ENCODE peak calls at places on chromosomes 5 and 9, in five cellular contexts. One of them, this sample, is unnamed.

GRCh38 chr9:92647671-92648446 is 22.1 kb downstream of the IPPK start:
- DNase-seq in A549: no peak
- DNase-seq in K562: no peak
- DNase-seq in HepG2: no peak
- DNase-seq in GM23338: no peak
- DNase-seq in this sample: no peak

GRCh38 chr5:68709229-68709628 is 384.6 kb upstream of the SLC30A5 start:
- DNase-seq in K562: no peak
- DNase-seq in HepG2: no peak
- DNase-seq in GM23338: no peak
- DNase-seq in A549: no peak
- DNase-seq in this sample: no peak

GRCh38 chr5:123344819-123345426 is 78.3 kb downstream of the CEP120 start:
- DNase-seq in HepG2: peak
- DNase-seq in A549: peak
- DNase-seq in GM23338: peak
- DNase-seq in K562: no peak
- DNase-seq in this sample: no peak

GRCh38 chr5:51096859-51097258 is 286.4 kb upstream of the ISL1 start:
- DNase-seq in HepG2: no peak
- DNase-seq in K562: no peak
- DNase-seq in GM23338: no peak
- DNase-seq in A549: no peak
- DNase-seq in this sample: no peak

GRCh38 chr5:73822989-73823339 is 197.0 kb downstream of the ARHGEF28 start:
- DNase-seq in HepG2: peak
- DNase-seq in K562: no peak
- DNase-seq in GM23338: no peak
- DNase-seq in A549: peak
- DNase-seq in this sample: no peak

GRCh38 chr5:43066231-43066798 is 26.2 kb upstream of the ANXA2R start:
- DNase-seq in HepG2: peak
- DNase-seq in K562: peak
- DNase-seq in GM23338: peak
- DNase-seq in A549: peak
- DNase-seq in this sample: peak

GRCh38 chr9:133371261-133371711 is 4.6 kb downstream of the SURF4 start:
- DNase-seq in GM23338: no peak
- DNase-seq in HepG2: no peak
- DNase-seq in A549: no peak
- DNase-seq in K562: no peak
- DNase-seq in this sample: no peak

GRCh38 chr9:128420060-128420650 is 502 bp upstream of the CERCAM start:
- DNase-seq in GM23338: peak
- DNase-seq in HepG2: peak
- DNase-seq in A549: peak
- DNase-seq in K562: peak
- DNase-seq in this sample: no peak

GRCh38 chr5:173781826-173782670 is 106.1 kb upstream of the CPEB4 start:
- DNase-seq in A549: peak
- DNase-seq in HepG2: no peak
- DNase-seq in K562: peak
- DNase-seq in GM23338: no peak
- DNase-seq in this sample: peak

GRCh38 chr5:123929055-123929474 is 417.1 kb downstream of the CSNK1G3 start:
- DNase-seq in HepG2: no peak
- DNase-seq in A549: no peak
- DNase-seq in GM23338: no peak
- DNase-seq in K562: no peak
- DNase-seq in this sample: peak

GRCh38 chr5:130923543-130924159 is 241.4 kb downstream of the HINT1 start:
- DNase-seq in A549: no peak
- DNase-seq in GM23338: no peak
- DNase-seq in K562: no peak
- DNase-seq in HepG2: no peak
- DNase-seq in this sample: no peak

GRCh38 chr5:173582198-173583092 is 34.0 kb downstream of the BOD1 start:
- DNase-seq in K562: no peak
- DNase-seq in HepG2: no peak
- DNase-seq in A549: no peak
- DNase-seq in GM23338: no peak
- DNase-seq in this sample: no peak

GRCh38 chr9:88387035-88387732 is 1.1 kb upstream of the SPIN1 start:
- DNase-seq in GM23338: no peak
- DNase-seq in HepG2: peak
- DNase-seq in K562: peak
- DNase-seq in A549: peak
- DNase-seq in this sample: no peak

GRCh38 chr5:373710-374602 is 52.4 kb downstream of the AHRR start:
- DNase-seq in A549: no peak
- DNase-seq in K562: peak
- DNase-seq in GM23338: peak
- DNase-seq in HepG2: no peak
- DNase-seq in this sample: no peak

GRCh38 chr5:174720612-174721521 is 3.5 kb upstream of the MSX2 start:
- DNase-seq in A549: no peak
- DNase-seq in K562: peak
- DNase-seq in HepG2: peak
- DNase-seq in GM23338: peak
- DNase-seq in this sample: no peak

GRCh38 chr5:107196500-107196899 is 474.2 kb downstream of the EFNA5 start:
- DNase-seq in K562: no peak
- DNase-seq in A549: no peak
- DNase-seq in HepG2: no peak
- DNase-seq in GM23338: no peak
- DNase-seq in this sample: no peak

GRCh38 chr9:87029904-87030303 is 82.6 kb upstream of the GAS1 start:
- DNase-seq in GM23338: no peak
- DNase-seq in HepG2: no peak
- DNase-seq in K562: no peak
- DNase-seq in A549: no peak
- DNase-seq in this sample: no peak

GRCh38 chr9:89519393-89519805 is 21.5 kb upstream of the SEMA4D start:
- DNase-seq in GM23338: no peak
- DNase-seq in K562: no peak
- DNase-seq in HepG2: peak
- DNase-seq in A549: peak
- DNase-seq in this sample: no peak

GRCh38 chr5:14869286-14870164 is 2.1 kb downstream of the ANKH start:
- DNase-seq in HepG2: no peak
- DNase-seq in GM23338: no peak
- DNase-seq in K562: no peak
- DNase-seq in A549: no peak
- DNase-seq in this sample: no peak

GRCh38 chr5:56822961-56823360 is 7.6 kb downstream of the MAP3K1 start:
- DNase-seq in K562: no peak
- DNase-seq in GM23338: no peak
- DNase-seq in HepG2: no peak
- DNase-seq in A549: no peak
- DNase-seq in this sample: no peak

GRCh38 chr9:101477214-101477613 is 41.6 kb upstream of the ALDOB start:
- DNase-seq in A549: no peak
- DNase-seq in K562: no peak
- DNase-seq in GM23338: no peak
- DNase-seq in HepG2: no peak
- DNase-seq in this sample: no peak
- TF ChIP-seq JUNB in A549: no peak
- TF ChIP-seq JUNB in K562: no peak
- TF ChIP-seq JUNB in GM23338: no peak
- TF ChIP-seq JUNB in HepG2: no peak
- TF ChIP-seq JUNB in this sample: no peak

GRCh38 chr9:5786370-5787127 is 46.4 kb downstream of the ERMP1 start:
- DNase-seq in GM23338: no peak
- DNase-seq in K562: no peak
- DNase-seq in A549: no peak
- DNase-seq in HepG2: no peak
- DNase-seq in this sample: no peak
- TF ChIP-seq JUNB in GM23338: no peak
- TF ChIP-seq JUNB in K562: no peak
- TF ChIP-seq JUNB in A549: no peak
- TF ChIP-seq JUNB in HepG2: no peak
- TF ChIP-seq JUNB in this sample: no peak

GRCh38 chr5:32362527-32362926 is 49.8 kb upstream of the MTMR12 start:
- DNase-seq in K562: no peak
- DNase-seq in HepG2: no peak
- DNase-seq in GM23338: no peak
- DNase-seq in A549: no peak
- DNase-seq in this sample: no peak

GRCh38 chr5:32365623-32366022 is 52.9 kb upstream of the MTMR12 start:
- DNase-seq in HepG2: no peak
- DNase-seq in A549: no peak
- DNase-seq in GM23338: no peak
- DNase-seq in K562: no peak
- DNase-seq in this sample: no peak

GRCh38 chr5:32360906-32361305 is 48.2 kb upstream of the MTMR12 start:
- DNase-seq in GM23338: no peak
- DNase-seq in HepG2: no peak
- DNase-seq in K562: no peak
- DNase-seq in A549: no peak
- DNase-seq in this sample: no peak

GRCh38 chr5:32357678-32358077 is 44.9 kb upstream of the MTMR12 start:
- DNase-seq in GM23338: no peak
- DNase-seq in K562: no peak
- DNase-seq in HepG2: no peak
- DNase-seq in A549: no peak
- DNase-seq in this sample: no peak

GRCh38 chr5:32363030-32363429 is 50.3 kb upstream of the MTMR12 start:
- DNase-seq in GM23338: no peak
- DNase-seq in K562: no peak
- DNase-seq in A549: no peak
- DNase-seq in HepG2: no peak
- DNase-seq in this sample: no peak
- TF ChIP-seq JUNB in GM23338: no peak
- TF ChIP-seq JUNB in K562: no peak
- TF ChIP-seq JUNB in A549: no peak
- TF ChIP-seq JUNB in HepG2: no peak
- TF ChIP-seq JUNB in this sample: no peak

GRCh38 chr9:114154597-114155102 is 687 bp upstream of the COL27A1 start:
- DNase-seq in K562: no peak
- DNase-seq in A549: no peak
- DNase-seq in GM23338: no peak
- DNase-seq in HepG2: no peak
- DNase-seq in this sample: no peak

GRCh38 chr9:114156311-114156657 is 947 bp downstream of the COL27A1 start:
- DNase-seq in HepG2: no peak
- DNase-seq in A549: no peak
- DNase-seq in GM23338: peak
- DNase-seq in K562: no peak
- DNase-seq in this sample: no peak

GRCh38 chr9:114155263-114155966 is at the start of gene COL27A1:
- DNase-seq in K562: peak
- DNase-seq in A549: peak
- DNase-seq in GM23338: peak
- DNase-seq in HepG2: peak
- DNase-seq in this sample: no peak

GRCh38 chr9:114155967-114156294 is 594 bp downstream of the COL27A1 start:
- DNase-seq in A549: no peak
- DNase-seq in GM23338: peak
- DNase-seq in K562: no peak
- DNase-seq in HepG2: no peak
- DNase-seq in this sample: no peak

DNA sequence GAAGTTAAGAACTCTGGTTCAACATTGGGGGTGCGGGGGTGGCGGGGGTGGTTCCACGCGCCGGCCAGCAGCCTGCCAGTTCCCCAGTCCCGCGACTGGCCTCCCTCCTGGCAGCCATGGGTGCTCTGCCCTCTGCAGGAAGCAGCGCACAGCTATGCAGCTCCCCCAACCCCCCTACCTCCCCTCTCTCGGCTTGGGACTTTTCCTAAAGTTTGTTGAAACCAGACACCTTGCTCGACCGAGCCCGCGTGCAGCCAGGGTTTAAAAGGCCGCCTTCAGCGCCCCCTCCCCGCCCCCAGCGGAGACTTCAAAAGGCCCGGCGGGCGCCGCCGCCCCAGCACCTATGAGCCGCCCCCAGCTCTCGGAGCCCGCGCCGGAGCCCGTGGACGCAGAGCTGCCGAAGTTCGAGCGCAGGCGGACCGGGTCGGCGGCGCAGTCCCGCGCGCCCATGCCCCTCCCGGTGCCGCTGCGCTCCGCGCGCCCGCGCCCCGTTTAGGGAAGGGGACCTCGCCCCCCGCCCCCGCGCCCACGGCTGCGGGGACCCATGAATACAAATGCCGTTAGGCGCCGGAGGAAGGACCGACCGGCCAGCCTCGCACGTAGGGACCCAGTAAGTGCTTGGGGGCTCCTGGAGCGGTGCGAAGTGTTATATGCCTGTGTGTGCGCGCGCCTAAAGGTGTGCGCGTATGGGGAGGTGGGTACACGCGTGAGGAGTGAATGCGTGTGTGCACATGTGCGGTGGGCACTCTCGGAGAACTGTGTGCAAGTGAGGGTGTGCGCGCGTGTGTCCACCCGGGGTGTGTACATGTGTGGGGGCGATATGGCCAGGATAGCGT is 1.4 kb upstream of the COL27A1 start:
- DNase-seq in HepG2: peak
- DNase-seq in K562: no peak
- DNase-seq in GM23338: peak
- DNase-seq in A549: peak
- DNase-seq in this sample: no peak
- TF ChIP-seq JUNB in HepG2: no peak
- TF ChIP-seq JUNB in K562: no peak
- TF ChIP-seq JUNB in GM23338: no peak
- TF ChIP-seq JUNB in A549: no peak
- TF ChIP-seq JUNB in this sample: no peak

DNA sequence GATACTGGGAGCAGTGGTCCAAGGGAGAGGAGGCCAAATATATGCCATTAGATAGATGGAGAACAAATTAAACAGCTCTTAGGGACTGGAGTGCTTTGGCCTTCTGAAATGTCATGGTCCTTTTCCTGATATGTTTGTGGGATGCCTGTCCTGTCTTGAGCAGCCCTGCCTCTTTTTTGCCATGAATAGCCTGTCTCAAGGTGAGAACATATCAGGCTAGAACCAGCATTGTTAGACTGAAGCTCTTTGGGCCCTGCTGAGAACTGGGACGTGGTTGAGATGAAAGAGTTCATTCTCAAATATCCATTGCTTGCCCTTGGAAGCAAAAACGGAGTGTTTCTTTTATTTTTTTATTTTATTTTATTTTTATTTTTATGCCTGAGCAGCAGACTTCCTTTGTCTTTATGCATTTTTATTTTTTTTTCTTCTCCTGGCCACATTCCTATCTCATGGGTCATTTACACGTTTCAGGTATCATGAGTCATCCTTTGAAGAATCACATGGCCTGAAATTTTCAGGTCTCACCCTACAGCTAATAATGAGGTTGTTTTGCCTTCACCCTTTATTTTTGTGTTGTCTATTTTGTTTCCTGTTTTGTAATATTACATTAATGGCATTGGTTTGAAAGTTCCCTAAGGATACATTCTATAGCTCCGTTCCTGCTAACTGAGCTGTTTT is 371.4 kb downstream of the PSAT1 start:
- DNase-seq in A549: no peak
- DNase-seq in K562: no peak
- DNase-seq in HepG2: no peak
- DNase-seq in GM23338: peak
- DNase-seq in this sample: no peak
- TF ChIP-seq JUNB in A549: no peak
- TF ChIP-seq JUNB in K562: no peak
- TF ChIP-seq JUNB in HepG2: no peak
- TF ChIP-seq JUNB in GM23338: no peak
- TF ChIP-seq JUNB in this sample: no peak

GRCh38 chr9:20945269-20945668 is 86.2 kb downstream of the HACD4 start:
- DNase-seq in K562: no peak
- DNase-seq in GM23338: no peak
- DNase-seq in A549: no peak
- DNase-seq in HepG2: no peak
- DNase-seq in this sample: no peak
- TF ChIP-seq JUNB in K562: no peak
- TF ChIP-seq JUNB in GM23338: no peak
- TF ChIP-seq JUNB in A549: no peak
- TF ChIP-seq JUNB in HepG2: no peak
- TF ChIP-seq JUNB in this sample: no peak